ENCODE peak calls at places on chromosomes 3 and 15, in four cellular contexts. One of them, this sample, is unnamed.

GRCh38 chr3:25155696-25156471 is 272.2 kb upstream of the RARB start:
- DNase-seq in GM23248: peak; percentile 1
- DNase-seq in AG04449: peak; percentile 17
- DNase-seq in left ventricle myocardium inferior: no peak
- DNase-seq in this sample: no peak

GRCh38 chr3:13879946-13880810 is at the start of gene WNT7A:
- DNase-seq in GM23248: peak; percentile 46
- DNase-seq in AG04449: no peak
- DNase-seq in left ventricle myocardium inferior: no peak
- DNase-seq in this sample: no peak

GRCh38 chr15:69490356-69491050 is 37.9 kb downstream of the RPLP1 start:
- DNase-seq in GM23248: peak; percentile 28
- DNase-seq in AG04449: no peak
- DNase-seq in left ventricle myocardium inferior: no peak
- DNase-seq in this sample: no peak

GRCh38 chr3:66107855-66108254 is 69.1 kb upstream of the MAGI1 start:
- DNase-seq in GM23248: peak; percentile 71
- DNase-seq in AG04449: peak; percentile 60
- DNase-seq in left ventricle myocardium inferior: no peak
- DNase-seq in this sample: peak; percentile 83

GRCh38 chr15:90031231-90031791 is 30.2 kb downstream of the ZNF710 start:
- DNase-seq in GM23248: peak; percentile 68
- DNase-seq in AG04449: no peak
- DNase-seq in left ventricle myocardium inferior: no peak
- DNase-seq in this sample: peak; percentile 27

GRCh38 chr3:132161608-132162007 is 126.8 kb upstream of the CPNE4 start:
- DNase-seq in GM23248: no peak
- DNase-seq in AG04449: no peak
- DNase-seq in left ventricle myocardium inferior: no peak
- DNase-seq in this sample: no peak

GRCh38 chr15:66702770-66703539 is 919 bp downstream of the SMAD6 start:
- DNase-seq in GM23248: peak; percentile 65
- DNase-seq in AG04449: no peak
- DNase-seq in left ventricle myocardium inferior: peak; percentile 27
- DNase-seq in this sample: no peak

GRCh38 chr3:96483781-96484180 is 330.6 kb upstream of the EPHA6 start:
- DNase-seq in GM23248: no peak
- DNase-seq in AG04449: no peak
- DNase-seq in left ventricle myocardium inferior: no peak
- DNase-seq in this sample: no peak

GRCh38 chr15:63601026-63601726 is 4.0 kb downstream of the FBXL22 start:
- DNase-seq in GM23248: peak; percentile 70
- DNase-seq in AG04449: no peak
- DNase-seq in left ventricle myocardium inferior: peak; percentile 32
- DNase-seq in this sample: no peak

GRCh38 chr15:74133071-74133702 is 2.8 kb downstream of the ISLR2 start:
- DNase-seq in GM23248: peak; percentile 16
- DNase-seq in AG04449: no peak
- DNase-seq in left ventricle myocardium inferior: no peak
- DNase-seq in this sample: no peak

GRCh38 chr15:74134387-74135027 is 4.1 kb downstream of the ISLR2 start:
- DNase-seq in GM23248: peak; percentile 74
- DNase-seq in AG04449: no peak
- DNase-seq in left ventricle myocardium inferior: no peak
- DNase-seq in this sample: no peak

GRCh38 chr15:74133703-74134386 is 3.5 kb downstream of the ISLR2 start:
- DNase-seq in GM23248: no peak
- DNase-seq in AG04449: no peak
- DNase-seq in left ventricle myocardium inferior: no peak
- DNase-seq in this sample: no peak

GRCh38 chr15:74136584-74137543 is 6.5 kb downstream of the ISLR2 start:
- DNase-seq in GM23248: peak; percentile 31
- DNase-seq in AG04449: no peak
- DNase-seq in left ventricle myocardium inferior: no peak
- DNase-seq in this sample: no peak

GRCh38 chr15:74135041-74135565 is 4.7 kb downstream of the ISLR2 start:
- DNase-seq in GM23248: no peak
- DNase-seq in AG04449: no peak
- DNase-seq in left ventricle myocardium inferior: no peak
- DNase-seq in this sample: no peak
- H3K4me3 ChIP-seq in GM23248: no peak overlapping the region
- H3K4me3 ChIP-seq in AG04449: no peak overlapping the region
- H3K4me3 ChIP-seq in left ventricle myocardium inferior: peak overlapping the region; percentile 67
- H3K4me3 ChIP-seq in this sample: no peak overlapping the region

DNA sequence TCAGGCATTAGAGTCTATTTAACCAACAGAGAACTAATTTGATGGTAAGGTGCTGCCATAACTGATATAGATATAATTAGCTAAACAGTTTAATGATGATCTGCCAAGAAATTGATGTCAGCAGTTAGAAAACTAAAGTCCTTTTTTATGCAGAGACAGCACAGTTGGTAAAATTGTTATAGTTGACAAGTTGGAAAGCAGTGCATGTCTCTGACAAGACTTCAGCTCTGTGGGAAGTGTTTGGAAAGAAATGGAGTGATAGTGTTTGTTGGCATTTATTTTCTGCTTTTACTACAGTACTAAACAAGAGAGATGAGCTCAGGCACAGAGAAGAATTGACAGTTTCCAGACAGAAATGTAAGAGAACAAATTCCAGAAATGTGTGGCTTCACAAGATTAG is 523.5 kb upstream of the BCHE start:
- DNase-seq in GM23248: no peak
- DNase-seq in AG04449: no peak
- DNase-seq in left ventricle myocardium inferior: no peak
- DNase-seq in this sample: no peak
- H3K4me3 ChIP-seq in GM23248: no peak overlapping the region
- H3K4me3 ChIP-seq in AG04449: no peak overlapping the region
- H3K4me3 ChIP-seq in left ventricle myocardium inferior: no peak overlapping the region
- H3K4me3 ChIP-seq in this sample: no peak overlapping the region

GRCh38 chr3:36918050-36918449 is 26.8 kb downstream of the TRANK1 start:
- DNase-seq in GM23248: no peak
- DNase-seq in AG04449: no peak
- DNase-seq in left ventricle myocardium inferior: no peak
- DNase-seq in this sample: no peak
- H3K4me3 ChIP-seq in GM23248: no peak overlapping the region
- H3K4me3 ChIP-seq in AG04449: no peak overlapping the region
- H3K4me3 ChIP-seq in left ventricle myocardium inferior: no peak overlapping the region
- H3K4me3 ChIP-seq in this sample: no peak overlapping the region

GRCh38 chr3:121752261-121752660 is 2.7 kb upstream of the GOLGB1 start:
- DNase-seq in GM23248: no peak
- DNase-seq in AG04449: no peak
- DNase-seq in left ventricle myocardium inferior: no peak
- DNase-seq in this sample: no peak

GRCh38 chr3:121749276-121750086 is at the start of gene GOLGB1:
- DNase-seq in GM23248: peak; percentile 99
- DNase-seq in AG04449: peak; percentile 99
- DNase-seq in left ventricle myocardium inferior: peak; percentile 92
- DNase-seq in this sample: peak; percentile 99

GRCh38 chr3:121750087-121750415 is 510 bp upstream of the GOLGB1 start:
- DNase-seq in GM23248: no peak
- DNase-seq in AG04449: no peak
- DNase-seq in left ventricle myocardium inferior: no peak
- DNase-seq in this sample: no peak

GRCh38 chr3:121748638-121749275 is 784 bp downstream of the GOLGB1 start:
- DNase-seq in GM23248: peak; percentile 79
- DNase-seq in AG04449: no peak
- DNase-seq in left ventricle myocardium inferior: no peak
- DNase-seq in this sample: peak; percentile 14

DNA sequence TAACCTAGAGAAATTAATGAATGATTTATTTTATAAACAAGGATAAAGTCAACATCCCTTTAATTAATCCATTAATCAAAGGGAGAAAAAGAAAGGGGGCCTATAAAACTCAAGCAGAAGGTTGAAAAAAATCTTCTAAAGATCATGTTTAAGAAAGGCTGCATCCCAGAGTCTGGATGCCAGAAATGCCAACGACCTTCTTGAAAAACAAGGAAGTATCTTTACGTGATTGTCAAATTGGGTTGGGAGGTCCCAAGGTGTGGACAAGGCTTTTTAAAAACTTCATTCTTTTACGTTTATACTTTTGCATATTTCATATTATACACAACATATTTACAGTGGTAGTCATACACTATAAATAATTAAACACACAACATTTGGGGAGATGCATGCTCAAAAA is 1.6 kb downstream of the GOLGB1 start:
- DNase-seq in GM23248: peak; percentile 28
- DNase-seq in AG04449: no peak
- DNase-seq in left ventricle myocardium inferior: no peak
- DNase-seq in this sample: no peak
- H3K4me3 ChIP-seq in GM23248: peak overlapping the region; percentile 93
- H3K4me3 ChIP-seq in AG04449: peak overlapping the region; percentile 91
- H3K4me3 ChIP-seq in left ventricle myocardium inferior: peak overlapping the region; percentile 96
- H3K4me3 ChIP-seq in this sample: peak overlapping the region; percentile 90